ENCODE peak calls at places on chromosomes 1 and 21, in ten cellular contexts. S is Panc1, O is sigmoid colon, I is K562, Z is SK-N-MC, U is spleen, P is stomach, R is HL-60, V is suprapubic skin, Q is GM23338. A is an unnamed sample.

GRCh38 chr21:16309250-16309971 is 579.6 kb downstream of the USP25 start:
- DNase-seq in S (no peak), O (no peak), I (no peak), Z (no peak), U (no peak), P (no peak), R (no peak), V (no peak), Q (peak), A (no peak)

GRCh38 chr1:67898033-67898726 is 64.9 kb upstream of the GNG12 start:
- DNase-seq in S (no peak), O (no peak), I (no peak), Z (no peak), U (no peak), P (no peak), R (no peak), V (no peak), Q (peak), A (no peak)

GRCh38 chr1:180178511-180179161 is 24.0 kb downstream of the QSOX1 start:
- DNase-seq in S (peak), O (peak), I (peak), Z (no peak), U (peak), P (peak), R (no peak), V (peak), Q (peak), A (no peak)

GRCh38 chr1:154972517-154973343 is 1.8 kb upstream of the CKS1B start:
- DNase-seq in S (peak), O (peak), I (no peak), Z (no peak), U (peak), P (peak), R (no peak), V (peak), Q (peak), A (peak)

GRCh38 chr1:246725191-246725590 is 982 bp downstream of the SCCPDH start:
- DNase-seq in S (no peak), O (no peak), I (peak), Z (no peak), U (no peak), P (no peak), R (no peak), V (no peak), Q (no peak), A (no peak)

GRCh38 chr1:218347713-218348627 is 2.8 kb downstream of the TGFB2 start:
- DNase-seq in S (no peak), O (peak), I (no peak), Z (no peak), U (no peak), P (no peak), R (no peak), V (no peak), Q (peak), A (peak)

GRCh38 chr1:208202333-208202987 is 41.7 kb downstream of the PLXNA2 start:
- DNase-seq in S (no peak), O (no peak), I (no peak), Z (no peak), U (no peak), P (no peak), R (no peak), V (no peak), Q (peak), A (no peak)

GRCh38 chr21:43989401-43989800 is 22.7 kb upstream of the TRAPPC10 start:
- DNase-seq in S (no peak), O (no peak), I (no peak), Z (no peak), U (no peak), P (no peak), R (no peak), V (no peak), Q (no peak), A (no peak)

GRCh38 chr1:8023287-8023994 is 2.7 kb downstream of the ERRFI1 start:
- DNase-seq in S (no peak), O (no peak), I (no peak), Z (no peak), U (no peak), P (no peak), R (no peak), V (no peak), Q (no peak), A (no peak)
- H3K4me3 ChIP-seq in S (peak), O (peak), I (no peak), Z (no peak), U (no peak), P (peak), R (no peak), V (peak), Q (peak), A (peak)

GRCh38 chr1:223084466-223084865 is 58.6 kb downstream of the TLR5 start:
- DNase-seq in S (no peak), O (peak), I (no peak), Z (no peak), U (no peak), P (no peak), R (no peak), V (no peak), Q (no peak), A (no peak)
- TF ChIP-seq POLR2AphosphoS5 in S (no peak), O (peak), I (no peak), Z (no peak), U (no peak), P (no peak), R (no peak), V (no peak), Q (no peak), A (no peak)

GRCh38 chr1:6418668-6419396 is 887 bp downstream of the HES2 start:
- DNase-seq in S (no peak), O (no peak), I (no peak), Z (no peak), U (no peak), P (no peak), R (no peak), V (no peak), Q (peak), A (no peak)
- H3K4me3 ChIP-seq in S (peak), O (no peak), I (no peak), Z (no peak), U (peak), P (peak), R (no peak), V (peak), Q (peak), A (peak)

DNA sequence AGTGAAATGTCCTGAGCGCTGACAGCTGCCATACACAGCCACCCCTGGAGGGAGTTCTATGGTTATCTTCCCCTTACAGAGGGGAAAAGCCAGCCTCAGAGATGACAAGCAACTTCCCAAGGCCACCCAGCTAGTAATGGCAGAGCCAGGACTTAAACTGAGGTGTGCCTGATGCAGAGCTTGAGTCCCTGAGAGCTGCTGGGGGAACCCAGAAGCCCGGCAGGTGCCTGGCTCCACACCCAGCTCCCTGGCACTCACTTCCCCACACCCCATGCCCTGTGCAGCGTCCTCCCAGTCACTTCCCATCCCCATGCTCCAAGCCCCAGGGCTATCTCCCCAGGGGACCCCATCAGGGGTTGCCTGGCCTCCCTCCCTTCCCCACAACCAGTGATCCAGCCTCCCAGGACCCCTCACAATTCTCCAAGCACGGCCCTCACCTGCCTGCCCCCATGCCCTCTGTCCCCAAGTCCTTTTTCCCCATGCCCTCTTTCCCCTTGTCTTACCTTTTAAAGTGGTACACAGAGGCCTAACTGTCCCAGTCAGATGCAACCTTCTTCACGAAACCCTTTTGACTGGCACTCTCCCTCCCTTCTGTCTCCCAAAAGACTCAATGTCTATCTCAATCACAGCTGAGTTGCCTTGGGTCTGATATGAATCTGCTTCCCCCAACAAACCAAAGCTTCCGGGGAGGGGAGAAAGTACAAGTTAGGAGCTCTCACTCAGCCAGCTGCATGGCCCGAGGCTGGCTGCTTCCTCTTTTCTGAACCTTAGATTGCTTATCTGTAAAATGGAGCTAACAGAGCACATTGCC is 39.8 kb upstream of the LRP8 start:
- DNase-seq in S (no peak), O (no peak), I (peak), Z (peak), U (peak), P (peak), R (no peak), V (peak), Q (no peak), A (no peak)
- TF ChIP-seq POLR2AphosphoS5 in S (no peak), O (no peak), I (peak), Z (no peak), U (no peak), P (no peak), R (peak), V (no peak), Q (no peak), A (no peak)

A was measured in breast epithelium.